ENCODE peak calls at places on chromosomes 7 and 10, in four cellular contexts. S is stimulated activated CD8-positive, alpha-beta memory T cell treated with anti-CD3 and anti-CD28 coated beads, Interleukin-4, amount 100 ng/mL, for 24 hours; P is activated naive CD4-positive, alpha-beta T cell; Y is stimulated activated CD4-positive, alpha-beta T cell treated with anti-CD3 and anti-CD28 coated beads, Interleukin-15, amount 100 ng/mL, for 24 hours. L is an unnamed sample.

GRCh38 chr10:123011987-123012386 is 3.2 kb downstream of the ACADSB start:
- DNase-seq in S (no peak), P (no peak), Y (no peak), L (no peak)

GRCh38 chr10:3102721-3103410 is 35.5 kb downstream of the PFKP start:
- DNase-seq in S (no peak), P (no peak), Y (no peak), L (no peak)

GRCh38 chr7:124856299-124856888 is 73.2 kb downstream of the POT1 start:
- DNase-seq in S (no peak), P (no peak), Y (no peak), L (no peak)

GRCh38 chr10:131625041-131625440 is 275.8 kb upstream of the PPP2R2D start:
- DNase-seq in S (no peak), P (no peak), Y (no peak), L (no peak)

GRCh38 chr10:6493521-6494451 is 86.3 kb downstream of the PRKCQ start:
- DNase-seq in S (no peak), P (no peak), Y (no peak), L (no peak)

GRCh38 chr7:29146082-29146706 is at the start of gene CPVL:
- DNase-seq in S (no peak), P (no peak), Y (peak; percentile 5), L (peak; percentile 19)

GRCh38 chr7:44768663-44769361 is 20.2 kb downstream of the ZMIZ2 start:
- DNase-seq in S (no peak), P (no peak), Y (no peak), L (peak; percentile 35)

GRCh38 chr7:133955208-133955607 is 171.9 kb upstream of the LRGUK start:
- DNase-seq in S (no peak), P (no peak), Y (no peak), L (no peak)

GRCh38 chr7:81604075-81604807 is 165.6 kb downstream of the HGF start:
- DNase-seq in S (no peak), P (no peak), Y (no peak), L (no peak)

GRCh38 chr7:155558351-155558750 is 12.0 kb upstream of the CNPY1 start:
- DNase-seq in S (no peak), P (no peak), Y (no peak), L (no peak)

GRCh38 chr7:119175916-119176627 is 951.6 kb downstream of the ANKRD7 start:
- DNase-seq in S (no peak), P (no peak), Y (peak; percentile 37), L (no peak)

GRCh38 chr10:113386005-113386404 is 166.8 kb upstream of the HABP2 start:
- DNase-seq in S (no peak), P (no peak), Y (no peak), L (no peak)

GRCh38 chr10:33066558-33067236 is 108.7 kb upstream of the ITGB1 start:
- DNase-seq in S (no peak), P (no peak), Y (no peak), L (no peak)

L was measured in substantia nigra.